ENCODE peak calls at places on chromosomes 5 and 9, in seven cellular contexts. O, V, P, X, Z, E and D are unnamed samples.
A peak's percentile ranks its signal among the peaks of the same experiment; 100 is the strongest.

GRCh38 chr9:93577045-93577939 is 908 bp downstream of the PHF2 start:
- DNase-seq in E (no peak), O (no peak), V (peak; percentile 84), X (no peak), P (no peak), Z (peak; percentile 69), D (peak; percentile 88)

GRCh38 chr5:168076561-168076991 is 214.9 kb upstream of the WWC1 start:
- DNase-seq in O (peak; percentile 2), V (peak; percentile 54), X (no peak), P (peak; percentile 16), Z (no peak), E (peak; percentile 39), D (no peak)

GRCh38 chr5:102666164-102666951 is 88.7 kb upstream of the PAM start:
- DNase-seq in O (no peak), X (no peak), Z (no peak), V (peak; percentile 52), E (no peak), P (no peak), D (no peak)

GRCh38 chr9:126643945-126644527 is 30.3 kb downstream of the LMX1B start:
- DNase-seq in X (no peak), Z (no peak), O (no peak), P (no peak), V (no peak), E (no peak), D (peak; percentile 72)

GRCh38 chr9:36479086-36479485 is 79.0 kb upstream of the RNF38 start:
- DNase-seq in V (no peak), Z (no peak), O (no peak), E (no peak), P (no peak), X (no peak), D (no peak)

GRCh38 chr5:51373880-51374523 is 9.2 kb upstream of the ISL1 start:
- DNase-seq in P (no peak), E (no peak), O (no peak), V (peak; percentile 20), X (no peak), Z (no peak), D (no peak)

GRCh38 chr9:88889386-88889785 is 101.9 kb upstream of the S1PR3 start:
- DNase-seq in X (no peak), P (no peak), V (peak; percentile 47), O (no peak), E (no peak), Z (no peak), D (no peak)

GRCh38 chr9:70438341-70438924 is 24.0 kb upstream of the KLF9 start:
- DNase-seq in E (no peak), P (peak; percentile 24), Z (peak; percentile 13), V (no peak), X (no peak), O (peak; percentile 68), D (peak; percentile 5)

GRCh38 chr5:143403607-143404415 is at the start of gene NR3C1:
- DNase-seq in X (no peak), Z (peak; percentile 81), O (no peak), V (peak; percentile 88), E (no peak), P (peak; percentile 58), D (peak; percentile 83)

GRCh38 chr5:117094114-117094815 is 519.6 kb upstream of the SEMA6A start:
- DNase-seq in E (no peak), X (no peak), P (no peak), O (no peak), V (no peak), Z (no peak), D (no peak)

GRCh38 chr5:443239-444151 is 519 bp downstream of the EXOC3 start:
- DNase-seq in V (no peak), X (no peak), E (no peak), Z (peak; percentile 88), P (no peak), O (no peak), D (peak; percentile 63)

GRCh38 chr5:2353871-2354440 is 397.5 kb downstream of the IRX2 start:
- DNase-seq in Z (no peak), V (no peak), E (no peak), P (no peak), O (no peak), X (no peak), D (no peak)

GRCh38 chr9:126953089-126953809 is 38.7 kb downstream of the RALGPS1 start:
- DNase-seq in Z (no peak), X (no peak), E (no peak), V (no peak), O (no peak), P (no peak), D (no peak)

GRCh38 chr5:100131161-100131560 is 404.0 kb upstream of the FAM174A start:
- DNase-seq in P (no peak), X (no peak), V (no peak), Z (no peak), E (no peak), O (no peak), D (no peak)

GRCh38 chr9:86944974-86945867 is 2.1 kb downstream of the GAS1 start:
- DNase-seq in X (no peak), E (no peak), O (no peak), V (peak; percentile 20), P (no peak), Z (no peak), D (no peak)

DNA sequence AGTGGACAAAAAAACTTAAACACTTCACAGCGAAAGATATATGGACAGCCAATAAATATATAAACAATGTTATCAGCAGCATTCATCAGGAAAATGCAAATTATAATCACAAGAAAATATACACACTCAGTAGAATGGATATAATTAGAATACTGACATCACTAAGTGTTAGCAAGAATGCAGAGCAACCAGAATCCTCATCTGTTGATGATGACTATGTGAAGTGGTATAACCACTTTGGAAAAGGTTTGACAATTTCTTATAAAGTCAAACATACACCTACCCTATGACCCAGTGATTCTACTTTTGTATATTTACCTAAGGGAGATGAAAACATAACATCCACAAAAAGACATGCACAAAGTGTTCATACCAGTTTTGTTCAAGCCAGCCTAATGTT is 149.0 kb upstream of the ADAMTSL1 start:
- DNase-seq in X (no peak), P (no peak), E (no peak), O (no peak), Z (no peak), V (no peak), D (no peak)
- TF ChIP-seq JUND in X (no peak), P (no peak), E (no peak), O (no peak), Z (no peak), V (no peak), D (no peak)

GRCh38 chr9:16309350-16310271 is 560.9 kb downstream of the BNC2 start:
- DNase-seq in O (no peak), X (no peak), V (no peak), P (no peak), Z (no peak), E (no peak), D (peak; percentile 4)
- TF ChIP-seq JUND in O (no peak), X (no peak), V (no peak), P (no peak), Z (no peak), E (no peak), D (no peak)

GRCh38 chr9:112764837-112765236 is 14.3 kb downstream of the SNX30 start:
- DNase-seq in E (no peak), Z (peak; percentile 38), P (peak; percentile 84), V (no peak), O (no peak), X (no peak), D (peak; percentile 90)
- TF ChIP-seq JUND in E (no peak), Z (no peak), P (no peak), V (no peak), O (no peak), X (no peak), D (no peak)

DNA sequence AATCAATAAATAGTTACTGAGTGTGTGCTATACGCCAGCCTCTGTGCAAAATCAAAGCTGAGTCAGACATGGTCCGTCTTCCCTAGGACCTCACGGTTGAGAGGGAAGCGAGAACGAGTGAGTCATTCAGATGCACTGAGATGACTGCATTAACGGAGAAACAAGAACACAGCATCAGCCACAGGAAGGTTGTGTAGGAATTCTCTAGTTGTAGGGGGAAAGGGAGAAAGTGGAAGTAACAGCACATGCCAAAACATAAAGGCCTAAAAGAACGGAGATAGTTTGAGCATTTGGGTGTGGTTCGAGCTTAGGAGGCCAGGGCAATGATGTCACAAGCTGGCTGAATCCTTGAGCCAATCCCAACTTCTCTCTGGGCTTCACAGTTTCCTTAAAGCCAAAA is 441.8 kb upstream of the BRINP1 start:
- DNase-seq in P (no peak), O (no peak), X (no peak), E (no peak), Z (no peak), V (no peak), D (no peak)
- TF ChIP-seq JUND in P (no peak), O (no peak), X (no peak), E (no peak), Z (no peak), V (no peak), D (no peak)